ENCODE peak calls at places on chromosomes 2 and 18, in seven cellular contexts. L is astrocyte; V is ovary; K is CD4-positive, CD25-positive, alpha-beta regulatory T cell; C is AG04450; N is sigmoid colon; P is dorsolateral prefrontal cortex. D is an unnamed sample.

GRCh38 chr2:14297340-14297739 is 335.2 kb upstream of the LRATD1 start:
- DNase-seq in K (no peak), N (no peak), C (no peak), P (no peak), L (no peak), V (no peak), D (no peak)

GRCh38 chr2:27262379-27263286 is at the start of gene SLC30A3:
- DNase-seq in V (peak; percentile 59), P (peak; percentile 70), K (peak; percentile 76), N (peak; percentile 71), C (no peak), L (no peak), D (peak; percentile 91)

GRCh38 chr18:70047931-70048603 is 100.4 kb upstream of the CD226 start:
- DNase-seq in K (no peak), C (no peak), P (no peak), L (peak; percentile 64), N (no peak), V (no peak), D (no peak)

GRCh38 chr2:219419331-219420197 is 1.4 kb downstream of the DES start:
- DNase-seq in P (no peak), L (no peak), N (peak; percentile 91), V (no peak), K (no peak), C (no peak), D (no peak)

GRCh38 chr2:127255146-127255545 is 35.0 kb upstream of the CYP27C1 start:
- DNase-seq in K (no peak), V (no peak), N (no peak), P (no peak), L (no peak), C (no peak), D (peak; percentile 17)

GRCh38 chr2:138184428-138184827 is 220.2 kb downstream of the HNMT start:
- DNase-seq in K (no peak), C (no peak), N (no peak), L (no peak), P (no peak), V (no peak), D (no peak)

GRCh38 chr2:131572175-131572574 is 44.5 kb downstream of the CCDC74A start:
- DNase-seq in V (no peak), L (no peak), N (no peak), P (no peak), C (no peak), K (no peak), D (no peak)

GRCh38 chr2:220270506-220271070 is 643.2 kb downstream of the SLC4A3 start:
- DNase-seq in K (no peak), L (no peak), P (no peak), N (no peak), C (no peak), V (no peak), D (no peak)

GRCh38 chr2:69797836-69798465 is 31.5 kb upstream of the GMCL1 start:
- DNase-seq in P (no peak), N (no peak), L (peak; percentile 58), C (no peak), V (no peak), K (no peak), D (no peak)

GRCh38 chr18:26617151-26617554 is 68.8 kb upstream of the KCTD1 start:
- DNase-seq in N (no peak), P (no peak), V (no peak), L (peak; percentile 96), K (no peak), C (peak; percentile 16), D (peak; percentile 9)

DNA sequence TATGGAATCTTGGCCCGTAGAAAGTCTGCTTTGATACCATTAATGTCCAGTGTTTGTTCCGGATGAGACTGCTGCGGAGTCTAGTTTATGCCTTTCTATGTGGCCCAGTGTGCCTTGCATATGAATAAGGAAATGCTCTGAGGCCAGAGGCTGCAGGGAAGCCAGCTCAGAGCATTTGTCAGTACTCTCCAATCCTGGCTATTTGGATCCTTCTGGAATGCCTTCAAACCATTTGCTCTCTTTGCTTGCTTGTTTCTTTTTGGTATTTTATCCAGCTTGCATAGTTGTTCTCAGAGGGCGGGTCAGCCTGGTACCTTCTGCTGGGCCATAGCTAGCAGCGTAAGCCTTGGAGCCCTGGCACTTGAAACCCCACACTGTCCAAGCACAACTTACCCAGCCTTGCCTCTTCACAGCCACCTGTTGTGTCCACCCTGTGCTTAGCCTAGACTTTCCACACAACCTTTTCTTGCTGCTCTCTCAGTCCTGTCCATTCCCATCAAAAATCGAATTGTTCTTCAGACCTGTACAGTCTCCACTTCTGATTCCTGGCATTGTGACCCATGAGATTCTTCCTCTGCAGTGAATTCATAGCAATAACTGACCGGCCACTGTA is 20.5 kb downstream of the CENPO start:
- DNase-seq in P (peak; percentile 13), V (no peak), L (no peak), K (no peak), C (no peak), N (peak; percentile 28), D (no peak)
- H3K27ac ChIP-seq in P (no peak overlapping the region), V (no peak overlapping the region), L (no peak overlapping the region), K (no peak overlapping the region), C (no peak overlapping the region), N (no peak overlapping the region), D (no peak overlapping the region)

GRCh38 chr2:2870106-2870505 is 507.5 kb downstream of the EIPR1 start:
- DNase-seq in K (no peak), L (no peak), N (no peak), C (no peak), P (no peak), V (no peak), D (no peak)
- H3K27ac ChIP-seq in K (no peak overlapping the region), L (no peak overlapping the region), N (no peak overlapping the region), C (no peak overlapping the region), P (no peak overlapping the region), V (no peak overlapping the region), D (no peak overlapping the region)

GRCh38 chr2:205637037-205637602 is 45.2 kb upstream of the NRP2 start:
- DNase-seq in L (no peak), V (no peak), N (no peak), P (no peak), C (no peak), K (no peak), D (no peak)
- H3K27ac ChIP-seq in L (no peak overlapping the region), V (no peak overlapping the region), N (no peak overlapping the region), P (no peak overlapping the region), C (no peak overlapping the region), K (no peak overlapping the region), D (no peak overlapping the region)

DNA sequence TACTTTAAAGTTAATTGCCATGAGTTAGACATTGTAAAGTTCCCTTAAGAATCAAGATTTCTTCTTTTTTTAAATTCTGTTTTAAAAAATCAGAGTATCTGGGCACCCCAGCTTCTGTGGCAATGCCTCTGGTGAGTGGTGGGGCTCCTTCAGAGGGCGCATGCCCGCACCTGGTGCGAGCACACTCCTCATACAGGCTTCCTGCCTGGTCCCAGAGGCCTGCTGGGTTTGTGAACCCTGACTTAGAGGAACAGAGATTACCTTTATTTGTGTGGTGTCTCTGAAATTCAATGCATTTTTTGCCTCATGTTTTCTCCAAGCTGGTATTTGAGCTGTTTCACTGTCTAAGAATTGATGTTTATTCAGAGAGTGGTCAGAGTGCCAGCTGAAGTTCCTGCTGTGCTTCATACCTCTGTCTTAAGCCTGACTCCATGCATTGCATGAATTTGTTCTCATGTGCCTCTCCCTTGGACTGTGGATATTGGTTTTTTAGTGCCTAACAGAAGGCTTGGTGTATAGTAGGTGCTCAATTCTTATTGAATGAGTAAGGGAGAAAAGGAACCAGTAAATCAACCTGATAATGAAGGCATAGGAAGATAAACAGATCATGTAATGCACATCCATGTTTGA is 28.9 kb downstream of the PHLPP1 start:
- DNase-seq in L (no peak), P (no peak), C (no peak), N (no peak), K (no peak), V (no peak), D (no peak)
- H3K27ac ChIP-seq in L (no peak overlapping the region), P (no peak overlapping the region), C (no peak overlapping the region), N (no peak overlapping the region), K (no peak overlapping the region), V (no peak overlapping the region), D (no peak overlapping the region)

D was measured in SJCRH30.